ENCODE peak calls at places on chromosomes 7 and 10, in ten cellular contexts. Y is GM23248, T is iris pigment epithelial cell, P is GM10248, U is endothelial cell, B is NCI-H1105 treated with DMSO at 0.1 percent for 48 hours, O is kidney glomerular epithelial cell, M is progenitor cell of endocrine pancreas, W is HT1080, N is Daoy. Z is an unnamed sample.

GRCh38 chr7:56009695-56010094 is 41.5 kb downstream of the PSPH start:
- DNase-seq in Y (no peak), T (no peak), P (no peak), U (no peak), B (peak), O (no peak), M (no peak), W (no peak), N (no peak), Z (peak)

GRCh38 chr10:89213191-89213808 is 6.2 kb upstream of the CH25H start:
- DNase-seq in Y (peak), T (peak), P (peak), U (no peak), B (peak), O (peak), M (no peak), W (peak), N (no peak), Z (peak)

GRCh38 chr7:149027560-149028345 is 552 bp downstream of the PDIA4 start:
- DNase-seq in Y (peak), T (peak), P (no peak), U (no peak), B (peak), O (peak), M (no peak), W (no peak), N (peak), Z (peak)

GRCh38 chr10:96690755-96691730 is 29.3 kb downstream of the PIK3AP1 start:
- DNase-seq in Y (peak), T (no peak), P (no peak), U (no peak), B (no peak), O (peak), M (no peak), W (peak), N (peak), Z (no peak)

GRCh38 chr10:71927669-71928592 is 36.3 kb upstream of the CHST3 start:
- DNase-seq in Y (peak), T (peak), P (no peak), U (no peak), B (no peak), O (peak), M (no peak), W (no peak), N (no peak), Z (no peak)

GRCh38 chr10:46323176-46323575 is 36.4 kb downstream of the ANTXRL start:
- DNase-seq in Y (no peak), T (no peak), P (no peak), U (no peak), B (no peak), O (no peak), M (no peak), W (no peak), N (no peak), Z (no peak)

GRCh38 chr7:68272507-68272906 is 1275.9 kb downstream of the TYW1 start:
- DNase-seq in Y (no peak), T (no peak), P (no peak), U (no peak), B (no peak), O (no peak), M (no peak), W (no peak), N (no peak), Z (no peak)

GRCh38 chr7:75937958-75938786 is 23.2 kb downstream of the POR start:
- DNase-seq in Y (peak), T (peak), P (no peak), U (no peak), B (no peak), O (peak), M (no peak), W (peak), N (peak), Z (peak)

GRCh38 chr10:124129471-124129870 is 36.1 kb upstream of the CHST15 start:
- DNase-seq in Y (no peak), T (no peak), P (no peak), U (no peak), B (no peak), O (no peak), M (no peak), W (no peak), N (no peak), Z (no peak)

GRCh38 chr10:75211007-75211735 is 575 bp downstream of the VDAC2 start:
- DNase-seq in Y (peak), T (peak), P (no peak), U (no peak), B (no peak), O (peak), M (no peak), W (no peak), N (peak), Z (peak)

Z was measured in NCI-H69.